ENCODE peak calls at places on chromosomes 6 and 20, in six cellular contexts. X is NCI-H510A; T is B cell; W is GM13976; S is stimulated activated CD8-positive, alpha-beta memory T cell treated with anti-CD3 and anti-CD28 coated beads, Interleukin-15, amount 100 ng/mL, for 48 hours; U is lung. N is an unnamed sample.
A peak's percentile ranks its signal among the peaks of the same experiment; 100 is the strongest.

GRCh38 chr6:18028332-18028731 is 40.9 kb upstream of the KIF13A start:
- DNase-seq in T (no peak), U (no peak), X (no peak), W (no peak), S (no peak), N (no peak)

GRCh38 chr20:41649489-41649888 is 31.3 kb upstream of the CHD6 start:
- DNase-seq in S (no peak), X (peak; percentile 64), W (no peak), U (no peak), T (no peak), N (no peak)

GRCh38 chr6:118284736-118285360 is 263.2 kb upstream of the PLN start:
- DNase-seq in S (no peak), U (no peak), W (no peak), X (peak; percentile 30), T (no peak), N (peak; percentile 4)

GRCh38 chr20:40241944-40242343 is 447.1 kb downstream of the MAFB start:
- DNase-seq in U (no peak), X (no peak), S (no peak), T (no peak), W (no peak), N (no peak)

GRCh38 chr6:129186988-129187387 is 304.1 kb downstream of the LAMA2 start:
- DNase-seq in U (no peak), W (no peak), S (no peak), T (no peak), X (no peak), N (no peak)

GRCh38 chr6:5566718-5567117 is 305.4 kb downstream of the FARS2 start:
- DNase-seq in T (no peak), S (no peak), W (no peak), U (no peak), X (no peak), N (no peak)

GRCh38 chr20:57670288-57671071 is 39.3 kb downstream of the PMEPA1 start:
- DNase-seq in U (no peak), X (no peak), T (no peak), W (no peak), S (no peak), N (no peak)

GRCh38 chr6:140225587-140226438 is 851.4 kb upstream of the CITED2 start:
- DNase-seq in S (no peak), T (no peak), U (no peak), W (no peak), X (no peak), N (no peak)

GRCh38 chr20:36591854-36592641 is 13.5 kb upstream of the RAB5IF start:
- DNase-seq in W (no peak), X (no peak), T (no peak), U (no peak), S (no peak), N (peak; percentile 62)

GRCh38 chr20:44068311-44068710 is 118.7 kb downstream of the JPH2 start:
- DNase-seq in S (no peak), W (no peak), U (no peak), T (no peak), X (no peak), N (no peak)

GRCh38 chr6:136607932-136608772 is 57.9 kb upstream of the MAP7 start:
- DNase-seq in U (peak; percentile 77), S (peak; percentile 62), X (peak; percentile 17), T (peak; percentile 76), W (peak; percentile 57), N (peak; percentile 81)

GRCh38 chr6:140048202-140048790 is 673.8 kb upstream of the CITED2 start:
- DNase-seq in T (no peak), X (no peak), S (no peak), W (no peak), U (no peak), N (no peak)

GRCh38 chr6:136085370-136086115 is 164.6 kb downstream of the MTFR2 start:
- DNase-seq in X (no peak), W (no peak), U (no peak), S (no peak), T (no peak), N (no peak)

GRCh38 chr6:147167009-147167408 is 37.2 kb upstream of the STXBP5 start:
- DNase-seq in S (no peak), W (no peak), X (no peak), U (no peak), T (no peak), N (no peak)

GRCh38 chr6:93677297-93677965 is 258.1 kb upstream of the EPHA7 start:
- DNase-seq in T (no peak), X (no peak), S (no peak), U (no peak), W (no peak), N (no peak)

GRCh38 chr6:29975561-29975907 is 33.2 kb downstream of the HLA-A start:
- DNase-seq in S (no peak), T (no peak), U (no peak), W (peak; percentile 29), X (no peak), N (no peak)

GRCh38 chr20:32911355-32911754 is 52.6 kb downstream of the EFCAB8 start:
- DNase-seq in X (no peak), U (no peak), S (no peak), W (no peak), T (no peak), N (no peak)

GRCh38 chr20:62232194-62232593 is 6.1 kb upstream of the OSBPL2 start:
- DNase-seq in S (no peak), W (no peak), X (no peak), T (no peak), U (no peak), N (no peak)

GRCh38 chr20:258963-259362 is 1.4 kb downstream of the DEFB132 start:
- DNase-seq in W (no peak), T (no peak), X (no peak), U (no peak), S (no peak), N (peak; percentile 42)

GRCh38 chr6:90074161-90074560 is 179.9 kb downstream of the GJA10 start:
- DNase-seq in U (no peak), W (no peak), X (no peak), T (no peak), S (no peak), N (no peak)

GRCh38 chr6:75830959-75831885 is 82.2 kb downstream of the MYO6 start:
- DNase-seq in U (no peak), T (no peak), X (no peak), S (no peak), W (peak; percentile 49), N (no peak)

GRCh38 chr20:50356522-50356880 is 153.7 kb upstream of the PTPN1 start:
- DNase-seq in S (no peak), W (no peak), U (no peak), T (no peak), X (no peak), N (no peak)

GRCh38 chr6:13733178-13733851 is 21.7 kb upstream of the RANBP9 start:
- DNase-seq in S (no peak), U (peak; percentile 55), X (peak; percentile 33), W (no peak), T (no peak), N (no peak)

GRCh38 chr20:46230811-46231282 is 77.5 kb downstream of the CDH22 start:
- DNase-seq in X (no peak), T (no peak), S (no peak), W (no peak), U (no peak), N (no peak)

GRCh38 chr20:45339084-45339483 is 9.1 kb downstream of the SDC4 start:
- DNase-seq in T (no peak), X (no peak), W (no peak), S (no peak), U (no peak), N (no peak)

GRCh38 chr20:36470482-36471062 is 70.7 kb upstream of the MYL9 start:
- DNase-seq in U (no peak), S (no peak), X (no peak), W (no peak), T (peak; percentile 53), N (no peak)

GRCh38 chr20:63052571-63053429 is 46.0 kb upstream of the BHLHE23 start:
- DNase-seq in U (no peak), S (no peak), X (no peak), W (no peak), T (peak; percentile 31), N (no peak)

GRCh38 chr20:45611054-45611453 is 18.5 kb upstream of the WFDC10A start:
- DNase-seq in T (no peak), S (peak; percentile 60), U (no peak), W (no peak), X (peak; percentile 34), N (no peak)

GRCh38 chr6:157023958-157024357 is 246.8 kb downstream of the ARID1B start:
- DNase-seq in T (no peak), S (no peak), W (no peak), X (no peak), U (no peak), N (no peak)

GRCh38 chr6:158697798-158698197 is 47.9 kb downstream of the SYTL3 start:
- DNase-seq in T (no peak), U (no peak), X (no peak), S (no peak), W (no peak), N (no peak)

GRCh38 chr6:120407696-120408095 is 926.6 kb downstream of the TBC1D32 start:
- DNase-seq in S (no peak), W (no peak), U (no peak), X (no peak), T (no peak), N (no peak)

GRCh38 chr6:143680157-143680556 is 2.4 kb downstream of the PHACTR2 start:
- DNase-seq in X (no peak), S (no peak), W (no peak), U (no peak), T (no peak), N (no peak)

GRCh38 chr6:123288649-123289048 is 292.6 kb downstream of the CLVS2 start:
- DNase-seq in T (no peak), S (no peak), W (no peak), X (no peak), U (no peak), N (no peak)

GRCh38 chr20:2330090-2330695 is 34.4 kb downstream of the TGM3 start:
- DNase-seq in X (peak; percentile 93), W (no peak), S (no peak), T (no peak), U (no peak), N (no peak)

GRCh38 chr20:42181064-42181463 is 562.9 kb upstream of the CHD6 start:
- DNase-seq in T (no peak), W (no peak), X (no peak), U (no peak), S (no peak), N (no peak)

GRCh38 chr20:9555781-9556180 is 41.4 kb downstream of the LAMP5 start:
- DNase-seq in S (no peak), U (no peak), W (no peak), X (no peak), T (no peak), N (no peak)

GRCh38 chr6:126880926-126881325 is 237.5 kb upstream of the RSPO3 start:
- DNase-seq in S (no peak), W (no peak), T (no peak), X (no peak), U (no peak), N (no peak)

GRCh38 chr6:157314705-157315321 is 8.5 kb downstream of the TMEM242 start:
- DNase-seq in S (no peak), U (no peak), T (peak; percentile 67), W (peak; percentile 74), X (no peak), N (peak; percentile 68)